ENCODE peak calls at places on chromosome 9, in five cellular contexts. One of them, this sample, is unnamed. For H3K4me1, the result is how much of the 10 kb centered on the place peaks cover.

GRCh38 chr9:18473551-18474279 is at the start of gene ADAMTSL1:
- DNase-seq in HAP-1: peak
- DNase-seq in fibroblast of lung: peak
- DNase-seq in mammary epithelial cell: no peak
- DNase-seq in uterus: peak
- DNase-seq in this sample: no peak

GRCh38 chr9:109512170-109512756 is 14.2 kb upstream of the PTPN3 start:
- DNase-seq in uterus: no peak
- DNase-seq in HAP-1: no peak
- DNase-seq in mammary epithelial cell: no peak
- DNase-seq in fibroblast of lung: no peak
- DNase-seq in this sample: no peak

GRCh38 chr9:123080444-123080843 is 47.0 kb downstream of the GPR21 start:
- DNase-seq in fibroblast of lung: no peak
- DNase-seq in HAP-1: no peak
- DNase-seq in mammary epithelial cell: no peak
- DNase-seq in uterus: no peak
- DNase-seq in this sample: no peak

GRCh38 chr9:112061152-112061740 is 113.9 kb downstream of the SUSD1 start:
- DNase-seq in fibroblast of lung: peak
- DNase-seq in HAP-1: no peak
- DNase-seq in uterus: peak
- DNase-seq in mammary epithelial cell: peak
- DNase-seq in this sample: peak

GRCh38 chr9:136022731-136023400 is 61.7 kb upstream of the UBAC1 start:
- DNase-seq in HAP-1: no peak
- DNase-seq in fibroblast of lung: no peak
- DNase-seq in mammary epithelial cell: no peak
- DNase-seq in uterus: peak
- DNase-seq in this sample: no peak

GRCh38 chr9:127661342-127661741 is 45.4 kb upstream of the CFAP157 start:
- DNase-seq in fibroblast of lung: peak
- DNase-seq in mammary epithelial cell: no peak
- DNase-seq in HAP-1: no peak
- DNase-seq in uterus: no peak
- DNase-seq in this sample: no peak

GRCh38 chr9:116471093-116471906 is 215.8 kb upstream of the TRIM32 start:
- DNase-seq in fibroblast of lung: peak
- DNase-seq in uterus: peak
- DNase-seq in mammary epithelial cell: no peak
- DNase-seq in HAP-1: peak
- DNase-seq in this sample: no peak

GRCh38 chr9:134263575-134263974 is 62.7 kb upstream of the RXRA start:
- DNase-seq in HAP-1: no peak
- DNase-seq in uterus: no peak
- DNase-seq in fibroblast of lung: no peak
- DNase-seq in mammary epithelial cell: no peak
- DNase-seq in this sample: no peak

GRCh38 chr9:135345775-135346433 is 133.7 kb upstream of the PPP1R26 start:
- DNase-seq in mammary epithelial cell: no peak
- DNase-seq in uterus: no peak
- DNase-seq in HAP-1: no peak
- DNase-seq in fibroblast of lung: no peak
- DNase-seq in this sample: no peak

GRCh38 chr9:81268048-81268447 is 421.3 kb downstream of the TLE1 start:
- DNase-seq in uterus: no peak
- DNase-seq in fibroblast of lung: peak
- DNase-seq in HAP-1: no peak
- DNase-seq in mammary epithelial cell: no peak
- DNase-seq in this sample: no peak

GRCh38 chr9:123929870-123930831 is at the start of gene DENND1A:
- DNase-seq in uterus: peak
- DNase-seq in fibroblast of lung: peak
- DNase-seq in mammary epithelial cell: peak
- DNase-seq in HAP-1: peak
- DNase-seq in this sample: peak

GRCh38 chr9:127828262-127829031 is 25.8 kb downstream of the FPGS start:
- DNase-seq in HAP-1: no peak
- DNase-seq in mammary epithelial cell: no peak
- DNase-seq in uterus: peak
- DNase-seq in fibroblast of lung: peak
- DNase-seq in this sample: no peak

GRCh38 chr9:136107953-136108647 is 10.6 kb downstream of the TMEM250 start:
- DNase-seq in uterus: no peak
- DNase-seq in fibroblast of lung: no peak
- DNase-seq in mammary epithelial cell: peak
- DNase-seq in HAP-1: no peak
- DNase-seq in this sample: peak

GRCh38 chr9:99319048-99319447 is 97.0 kb downstream of the SEC61B start:
- DNase-seq in HAP-1: no peak
- DNase-seq in mammary epithelial cell: no peak
- DNase-seq in fibroblast of lung: no peak
- DNase-seq in uterus: no peak
- DNase-seq in this sample: no peak

GRCh38 chr9:23431459-23431858 is 394.6 kb downstream of the ELAVL2 start:
- DNase-seq in mammary epithelial cell: no peak
- DNase-seq in uterus: no peak
- DNase-seq in fibroblast of lung: no peak
- DNase-seq in HAP-1: no peak
- DNase-seq in this sample: no peak

GRCh38 chr9:9718691-9719090 is 894.1 kb downstream of the PTPRD start:
- DNase-seq in mammary epithelial cell: no peak
- DNase-seq in fibroblast of lung: no peak
- DNase-seq in HAP-1: no peak
- DNase-seq in uterus: no peak
- DNase-seq in this sample: no peak

GRCh38 chr9:136055715-136056545 is 39.2 kb downstream of the NACC2 start:
- DNase-seq in HAP-1: no peak
- DNase-seq in uterus: no peak
- DNase-seq in mammary epithelial cell: no peak
- DNase-seq in fibroblast of lung: no peak
- DNase-seq in this sample: no peak

GRCh38 chr9:120484162-120484561 is 95.8 kb downstream of the CDK5RAP2 start:
- DNase-seq in HAP-1: no peak
- DNase-seq in mammary epithelial cell: no peak
- DNase-seq in fibroblast of lung: no peak
- DNase-seq in uterus: no peak
- DNase-seq in this sample: no peak

GRCh38 chr9:127021664-127022337 is 100.6 kb downstream of the ANGPTL2 start:
- DNase-seq in uterus: peak
- DNase-seq in fibroblast of lung: peak
- DNase-seq in mammary epithelial cell: no peak
- DNase-seq in HAP-1: no peak
- DNase-seq in this sample: no peak

GRCh38 chr9:87498046-87498815 is 564 bp downstream of the DAPK1 start:
- DNase-seq in uterus: peak
- DNase-seq in HAP-1: peak
- DNase-seq in fibroblast of lung: peak
- DNase-seq in mammary epithelial cell: peak
- DNase-seq in this sample: no peak

GRCh38 chr9:2307480-2307879 is 292.3 kb downstream of the SMARCA2 start:
- DNase-seq in uterus: no peak
- DNase-seq in fibroblast of lung: no peak
- DNase-seq in HAP-1: no peak
- DNase-seq in mammary epithelial cell: peak
- DNase-seq in this sample: no peak

GRCh38 chr9:135714242-135715055 is 12.5 kb downstream of the KCNT1 start:
- DNase-seq in fibroblast of lung: no peak
- DNase-seq in uterus: no peak
- DNase-seq in mammary epithelial cell: no peak
- DNase-seq in HAP-1: no peak
- DNase-seq in this sample: no peak

GRCh38 chr9:81716409-81716808 is 27.1 kb upstream of the TLE1 start:
- DNase-seq in fibroblast of lung: no peak
- DNase-seq in mammary epithelial cell: peak
- DNase-seq in HAP-1: no peak
- DNase-seq in uterus: no peak
- DNase-seq in this sample: no peak

GRCh38 chr9:117021881-117022280 is 334.8 kb downstream of the TRIM32 start:
- DNase-seq in HAP-1: no peak
- DNase-seq in fibroblast of lung: no peak
- DNase-seq in mammary epithelial cell: no peak
- DNase-seq in uterus: no peak
- DNase-seq in this sample: no peak

GRCh38 chr9:92968081-92968480 is 20.8 kb downstream of the FGD3 start:
- DNase-seq in mammary epithelial cell: no peak
- DNase-seq in HAP-1: no peak
- DNase-seq in uterus: no peak
- DNase-seq in fibroblast of lung: no peak
- DNase-seq in this sample: no peak

GRCh38 chr9:122954253-122954691 is 13.5 kb downstream of the RABGAP1 start:
- DNase-seq in mammary epithelial cell: peak
- DNase-seq in uterus: no peak
- DNase-seq in HAP-1: no peak
- DNase-seq in fibroblast of lung: peak
- DNase-seq in this sample: no peak

GRCh38 chr9:120711841-120712538 is 2.3 kb downstream of the MEGF9 start:
- DNase-seq in fibroblast of lung: peak
- DNase-seq in mammary epithelial cell: peak
- DNase-seq in uterus: no peak
- DNase-seq in HAP-1: no peak
- DNase-seq in this sample: no peak

GRCh38 chr9:116490321-116490720 is 196.8 kb upstream of the TRIM32 start:
- DNase-seq in fibroblast of lung: no peak
- DNase-seq in mammary epithelial cell: peak
- DNase-seq in HAP-1: no peak
- DNase-seq in uterus: no peak
- DNase-seq in this sample: no peak

GRCh38 chr9:122126340-122127333 is 32.9 kb downstream of the NDUFA8 start:
- DNase-seq in mammary epithelial cell: no peak
- DNase-seq in fibroblast of lung: no peak
- DNase-seq in uterus: no peak
- DNase-seq in HAP-1: no peak
- DNase-seq in this sample: no peak

GRCh38 chr9:92720807-92721535 is 43.7 kb downstream of the BICD2 start:
- DNase-seq in fibroblast of lung: no peak
- DNase-seq in HAP-1: no peak
- DNase-seq in mammary epithelial cell: no peak
- DNase-seq in uterus: no peak
- DNase-seq in this sample: no peak

DNA sequence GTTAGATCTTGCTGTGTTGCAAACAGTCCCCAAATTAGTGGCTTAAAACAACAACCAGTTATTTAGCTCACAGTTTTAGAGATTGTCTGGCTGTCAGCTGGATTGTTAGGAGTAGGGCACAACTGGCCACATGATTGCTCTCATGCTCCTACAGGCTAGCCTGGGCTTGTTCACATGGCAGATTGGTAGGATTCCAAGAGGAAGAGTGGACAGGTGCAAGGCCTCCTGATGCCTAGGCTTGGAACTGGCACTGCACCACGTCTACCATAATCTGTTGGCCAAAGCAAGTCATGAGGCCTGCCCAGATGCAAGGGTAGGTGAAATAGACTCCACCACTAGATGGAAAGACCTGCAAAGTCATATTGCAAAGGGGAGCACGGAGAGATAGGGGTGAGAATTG is 76.4 kb downstream of the ACER2 start:
- DNase-seq in fibroblast of lung: no peak
- DNase-seq in mammary epithelial cell: peak
- DNase-seq in uterus: no peak
- DNase-seq in HAP-1: no peak
- DNase-seq in this sample: no peak
- H3K4me1 ChIP-seq in fibroblast of lung: under half
- H3K4me1 ChIP-seq in mammary epithelial cell: under half
- H3K4me1 ChIP-seq in uterus: under half
- H3K4me1 ChIP-seq in HAP-1: under half
- H3K4me1 ChIP-seq in this sample: under half

GRCh38 chr9:89482950-89483349 is 15.0 kb downstream of the SEMA4D start:
- DNase-seq in uterus: no peak
- DNase-seq in fibroblast of lung: no peak
- DNase-seq in mammary epithelial cell: no peak
- DNase-seq in HAP-1: no peak
- DNase-seq in this sample: no peak

GRCh38 chr9:89489548-89490527 is 8.1 kb downstream of the SEMA4D start:
- DNase-seq in mammary epithelial cell: peak
- DNase-seq in uterus: no peak
- DNase-seq in fibroblast of lung: no peak
- DNase-seq in HAP-1: peak
- DNase-seq in this sample: no peak

GRCh38 chr9:89483592-89484474 is 14.1 kb downstream of the SEMA4D start:
- DNase-seq in HAP-1: no peak
- DNase-seq in fibroblast of lung: no peak
- DNase-seq in mammary epithelial cell: no peak
- DNase-seq in uterus: no peak
- DNase-seq in this sample: no peak

GRCh38 chr9:89484475-89485404 is 13.2 kb downstream of the SEMA4D start:
- DNase-seq in uterus: no peak
- DNase-seq in HAP-1: no peak
- DNase-seq in mammary epithelial cell: no peak
- DNase-seq in fibroblast of lung: peak
- DNase-seq in this sample: no peak

DNA sequence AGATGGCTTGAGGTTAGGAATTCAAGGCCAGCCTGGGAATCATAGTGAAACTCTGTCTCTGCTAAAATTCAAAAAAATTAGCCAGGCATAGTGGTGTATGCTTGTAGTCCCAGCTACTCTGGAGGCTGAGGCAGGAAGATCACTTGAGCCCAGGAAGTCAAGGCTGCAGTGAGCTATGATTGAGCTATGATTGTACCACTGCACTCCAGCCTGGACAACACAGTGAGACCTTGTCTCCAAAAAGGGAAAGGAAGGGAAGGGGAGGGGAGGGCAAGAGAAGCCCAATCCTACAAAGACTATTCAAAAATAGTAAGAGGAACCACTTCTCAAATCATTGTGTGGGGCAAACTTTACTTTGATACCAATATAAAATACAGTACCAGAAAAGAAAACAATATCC is 11.2 kb downstream of the SEMA4D start:
- DNase-seq in mammary epithelial cell: no peak
- DNase-seq in fibroblast of lung: no peak
- DNase-seq in HAP-1: no peak
- DNase-seq in uterus: no peak
- DNase-seq in this sample: no peak
- H3K4me1 ChIP-seq in mammary epithelial cell: under half
- H3K4me1 ChIP-seq in fibroblast of lung: under half
- H3K4me1 ChIP-seq in HAP-1: under half
- H3K4me1 ChIP-seq in uterus: under half
- H3K4me1 ChIP-seq in this sample: under half

GRCh38 chr9:119160559-119160958 is 208.7 kb downstream of the BRINP1 start:
- DNase-seq in uterus: no peak
- DNase-seq in HAP-1: no peak
- DNase-seq in mammary epithelial cell: no peak
- DNase-seq in fibroblast of lung: no peak
- DNase-seq in this sample: no peak
- H3K4me1 ChIP-seq in uterus: under half
- H3K4me1 ChIP-seq in HAP-1: under half
- H3K4me1 ChIP-seq in mammary epithelial cell: under half
- H3K4me1 ChIP-seq in fibroblast of lung: under half
- H3K4me1 ChIP-seq in this sample: under half

DNA sequence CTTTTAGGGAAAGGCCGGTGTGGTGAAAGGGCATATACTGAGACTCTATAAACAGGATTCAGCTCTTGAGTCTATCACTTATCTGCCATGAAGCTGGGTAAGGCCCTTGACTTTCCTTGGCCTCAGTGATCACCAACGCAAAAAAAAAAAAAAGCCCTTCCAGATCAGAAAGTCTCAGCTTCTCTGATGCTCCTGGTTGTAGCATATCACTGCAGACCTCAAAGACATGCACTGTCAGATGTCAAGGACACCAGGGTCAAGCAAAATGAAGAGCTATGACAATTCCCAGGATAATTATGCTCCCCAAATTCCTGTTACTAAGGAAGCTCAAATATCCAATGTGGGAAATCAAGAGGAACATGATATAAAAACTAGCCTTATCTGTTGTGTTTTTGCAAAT is 68.3 kb upstream of the IFNE start:
- DNase-seq in mammary epithelial cell: no peak
- DNase-seq in HAP-1: no peak
- DNase-seq in uterus: no peak
- DNase-seq in fibroblast of lung: peak
- DNase-seq in this sample: no peak
- H3K4me1 ChIP-seq in mammary epithelial cell: half or more
- H3K4me1 ChIP-seq in HAP-1: under half
- H3K4me1 ChIP-seq in uterus: under half
- H3K4me1 ChIP-seq in fibroblast of lung: under half
- H3K4me1 ChIP-seq in this sample: half or more